ENCODE peak calls at places on chromosomes 1 and 21, in eight cellular contexts. C is foreskin keratinocyte, W is colonic mucosa, O is prostate gland, J is keratinocyte, V is mammary epithelial cell, Q is trophoblast cell, B is aorta. K is an unnamed sample.

GRCh38 chr1:239833709-239834108 is 258.0 kb upstream of the FMN2 start:
- DNase-seq in C (no peak), W (no peak), O (no peak), J (no peak), V (no peak), Q (no peak), B (no peak), K (no peak)

GRCh38 chr1:63322944-63323865 is 838 bp downstream of the FOXD3 start:
- DNase-seq in C (no peak), W (peak; percentile 41), O (no peak), J (no peak), V (peak; percentile 21), Q (peak; percentile 50), B (no peak), K (peak; percentile 74)

GRCh38 chr1:203122159-203122558 is 5.4 kb upstream of the ADORA1 start:
- DNase-seq in C (no peak), W (no peak), O (no peak), J (no peak), V (no peak), Q (no peak), B (no peak), K (no peak)

GRCh38 chr1:39509360-39510009 is 18.0 kb downstream of the BMP8A start:
- DNase-seq in C (no peak), W (peak; percentile 42), O (no peak), J (no peak), V (peak; percentile 66), Q (no peak), B (peak; percentile 77), K (peak; percentile 44)

GRCh38 chr1:226942392-226942791 is 2.3 kb downstream of the COQ8A start:
- DNase-seq in C (no peak), W (no peak), O (no peak), J (no peak), V (no peak), Q (no peak), B (no peak), K (peak; percentile 37)

GRCh38 chr1:46137901-46138300 is 5.5 kb upstream of the PIK3R3 start:
- DNase-seq in C (no peak), W (no peak), O (no peak), J (no peak), V (no peak), Q (no peak), B (no peak), K (no peak)

GRCh38 chr21:36834192-36834591 is 132.3 kb downstream of the HLCS start:
- DNase-seq in C (no peak), W (no peak), O (no peak), J (no peak), V (no peak), Q (no peak), B (no peak), K (no peak)

GRCh38 chr1:79325705-79326104 is 319.2 kb upstream of the ADGRL4 start:
- DNase-seq in C (peak; percentile 6), W (no peak), O (no peak), J (no peak), V (no peak), Q (no peak), B (no peak), K (no peak)

GRCh38 chr1:64042331-64043100 is 160.9 kb upstream of the UBE2U start:
- DNase-seq in C (peak; percentile 98), W (no peak), O (peak; percentile 73), J (peak; percentile 60), V (peak; percentile 96), Q (peak; percentile 84), B (no peak), K (no peak)

GRCh38 chr21:34936299-34936698 is 112.8 kb downstream of the RUNX1 start:
- DNase-seq in C (no peak), W (no peak), O (no peak), J (no peak), V (no peak), Q (no peak), B (no peak), K (no peak)
- H3K27ac ChIP-seq in C (no peak overlapping the region), W (no peak overlapping the region), O (no peak overlapping the region), J (no peak overlapping the region), V (peak overlapping the region; percentile 53), Q (no peak overlapping the region), B (no peak overlapping the region), K (no peak overlapping the region)

GRCh38 chr1:58884706-58885661 is 101.1 kb upstream of the JUN start:
- DNase-seq in C (no peak), W (peak; percentile 90), O (peak; percentile 76), J (no peak), V (no peak), Q (no peak), B (no peak), K (peak; percentile 79)

GRCh38 chr1:58888776-58889341 is 105.0 kb upstream of the JUN start:
- DNase-seq in C (peak; percentile 73), W (peak; percentile 22), O (no peak), J (peak; percentile 30), V (peak; percentile 56), Q (peak; percentile 39), B (no peak), K (no peak)

GRCh38 chr1:58885998-58886397 is 102.2 kb upstream of the JUN start:
- DNase-seq in C (no peak), W (peak; percentile 36), O (peak; percentile 74), J (no peak), V (no peak), Q (no peak), B (peak; percentile 86), K (no peak)

GRCh38 chr1:58887059-58887458 is 103.2 kb upstream of the JUN start:
- DNase-seq in C (no peak), W (no peak), O (no peak), J (no peak), V (no peak), Q (no peak), B (no peak), K (no peak)

GRCh38 chr1:58886611-58887010 is 102.8 kb upstream of the JUN start:
- DNase-seq in C (no peak), W (peak; percentile 22), O (no peak), J (no peak), V (no peak), Q (no peak), B (no peak), K (no peak)
- H3K27ac ChIP-seq in C (no peak overlapping the region), W (no peak overlapping the region), O (peak overlapping the region; percentile 61), J (no peak overlapping the region), V (no peak overlapping the region), Q (no peak overlapping the region), B (peak overlapping the region; percentile 77), K (peak overlapping the region; percentile 70)

GRCh38 chr1:186063091-186063657 is 311.9 kb downstream of the TPR start:
- DNase-seq in C (no peak), W (no peak), O (no peak), J (no peak), V (no peak), Q (no peak), B (no peak), K (no peak)

GRCh38 chr1:186060226-186060625 is 314.8 kb downstream of the TPR start:
- DNase-seq in C (no peak), W (no peak), O (no peak), J (no peak), V (no peak), Q (no peak), B (no peak), K (no peak)

GRCh38 chr1:186057086-186057485 is 318.0 kb downstream of the TPR start:
- DNase-seq in C (no peak), W (no peak), O (no peak), J (no peak), V (no peak), Q (no peak), B (no peak), K (no peak)

GRCh38 chr1:186059311-186059710 is 315.7 kb downstream of the TPR start:
- DNase-seq in C (peak; percentile 91), W (no peak), O (peak; percentile 46), J (no peak), V (peak; percentile 80), Q (no peak), B (no peak), K (no peak)

GRCh38 chr1:186059752-186060151 is 315.3 kb downstream of the TPR start:
- DNase-seq in C (peak; percentile 70), W (no peak), O (no peak), J (no peak), V (no peak), Q (no peak), B (no peak), K (no peak)
- H3K27ac ChIP-seq in C (no peak overlapping the region), W (no peak overlapping the region), O (no peak overlapping the region), J (peak overlapping the region; percentile 49), V (no peak overlapping the region), Q (no peak overlapping the region), B (no peak overlapping the region), K (no peak overlapping the region)

DNA sequence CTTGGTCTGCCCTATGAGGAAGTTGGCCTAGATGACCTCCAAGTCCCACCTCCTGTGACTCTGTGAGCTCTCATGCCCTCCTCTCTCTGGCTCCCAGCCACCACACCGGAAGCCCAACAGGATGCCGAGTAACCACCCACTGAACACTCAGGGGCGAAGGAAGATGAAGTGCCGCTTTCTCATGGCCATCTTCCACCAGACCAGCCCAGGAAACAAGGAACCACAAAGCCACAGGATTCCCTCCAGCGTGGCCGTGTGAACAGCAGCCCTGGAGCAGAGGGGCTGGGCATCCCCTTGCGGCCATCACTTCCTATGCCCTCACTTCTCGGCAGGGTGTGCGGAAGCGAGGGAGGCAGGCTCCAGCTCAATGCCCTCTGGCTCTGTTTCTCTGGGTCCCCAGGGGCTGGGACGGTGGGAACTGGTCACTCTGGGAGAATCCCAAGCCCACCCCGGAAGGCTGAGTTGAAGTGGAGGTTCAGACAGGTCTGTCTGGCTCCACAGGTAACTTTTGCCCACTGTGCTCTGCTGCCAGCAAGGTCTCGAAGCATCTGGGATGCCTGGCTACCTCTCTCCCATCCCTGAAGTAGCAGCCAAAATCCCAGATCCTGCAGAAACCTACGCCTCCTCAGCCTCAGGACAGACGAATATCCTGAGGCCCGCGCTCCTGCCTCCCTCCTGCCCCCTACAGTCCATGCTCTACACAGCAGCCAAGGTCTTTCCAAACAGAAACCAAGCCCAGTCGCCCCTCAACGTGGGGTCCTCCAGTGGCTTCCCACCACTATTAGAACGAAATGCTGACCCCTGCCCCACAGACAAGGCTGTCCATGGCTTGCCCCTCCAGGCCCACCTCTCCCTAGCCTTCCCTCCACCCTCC is 44.2 kb upstream of the ECE1 start:
- DNase-seq in C (peak; percentile 69), W (peak; percentile 78), O (no peak), J (no peak), V (peak; percentile 90), Q (peak; percentile 46), B (peak; percentile 90), K (peak; percentile 68)
- H3K27ac ChIP-seq in C (no peak overlapping the region), W (peak overlapping the region; percentile 74), O (peak overlapping the region; percentile 81), J (peak overlapping the region; percentile 19), V (peak overlapping the region; percentile 48), Q (no peak overlapping the region), B (peak overlapping the region; percentile 92), K (peak overlapping the region; percentile 74)

DNA sequence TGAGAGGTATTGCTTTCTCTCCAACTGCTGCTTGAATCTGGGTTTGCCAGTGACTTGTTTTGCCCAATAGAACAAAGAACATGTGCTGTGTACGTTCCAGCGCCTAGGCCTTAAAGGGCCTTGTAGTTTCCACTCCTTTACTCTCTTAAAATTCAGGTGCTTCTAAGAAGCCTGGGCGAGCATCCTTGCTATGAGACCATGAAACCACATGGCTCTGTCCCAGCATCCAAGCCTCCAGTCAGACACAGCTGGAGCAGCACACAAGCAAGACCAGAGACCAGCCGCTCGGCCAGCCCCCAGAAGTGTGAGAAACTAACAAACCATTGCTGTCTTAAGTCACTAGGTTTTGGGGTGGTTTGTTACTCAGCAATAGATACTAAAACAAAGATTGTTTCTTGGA is 15.1 kb downstream of the PLEKHO1 start:
- DNase-seq in C (no peak), W (no peak), O (no peak), J (no peak), V (no peak), Q (no peak), B (no peak), K (no peak)
- H3K27ac ChIP-seq in C (no peak overlapping the region), W (peak overlapping the region; percentile 84), O (no peak overlapping the region), J (no peak overlapping the region), V (no peak overlapping the region), Q (no peak overlapping the region), B (peak overlapping the region; percentile 31), K (peak overlapping the region; percentile 84)

K was measured in Peyer's patch.